ENCODE peak calls at places on chromosomes 1 and 21, in ten cellular contexts. A is left ventricle myocardium superior; J is mesothelial cell of epicardium; W is GM13976; Q is GM04504; S is psoas muscle; K is head of caudate nucleus; U is coronary artery; L is GM20000; R is activated T-cell treated with anti-CD3 and anti-CD28 coated beads, Interleukin-2, amount 50 U/mL, for 1 hour. N is an unnamed sample.
A peak's percentile ranks its signal among the peaks of the same experiment; 100 is the strongest.

GRCh38 chr21:33019885-33020557 is 5.7 kb upstream of the OLIG2 start:
- DNase-seq in J (peak; percentile 61), L (peak; percentile 30), A (no peak), S (no peak), Q (no peak), W (no peak), R (no peak), K (no peak), U (peak; percentile 21), N (no peak)

GRCh38 chr1:205042911-205043806 is at the start of gene CNTN2:
- DNase-seq in Q (no peak), U (no peak), R (no peak), A (no peak), J (no peak), S (no peak), W (no peak), K (peak; percentile 89), L (no peak), N (no peak)

GRCh38 chr1:192794768-192795035 is 14.1 kb upstream of the RGS2 start:
- DNase-seq in J (no peak), S (no peak), L (no peak), R (no peak), A (no peak), U (no peak), W (no peak), Q (no peak), K (no peak), N (no peak)

GRCh38 chr1:246906833-246907232 is 24.9 kb downstream of the AHCTF1 start:
- DNase-seq in S (no peak), J (no peak), R (no peak), W (no peak), Q (no peak), L (no peak), A (no peak), K (no peak), U (no peak), N (no peak)

GRCh38 chr1:15994590-15995351 is 9.3 kb upstream of the SRARP start:
- DNase-seq in W (peak; percentile 78), J (no peak), S (peak; percentile 68), Q (peak; percentile 35), A (peak; percentile 77), U (no peak), L (peak; percentile 69), K (peak; percentile 78), R (peak; percentile 53), N (no peak)

GRCh38 chr1:180854001-180854400 is 58.7 kb upstream of the KIAA1614 start:
- DNase-seq in J (no peak), S (no peak), Q (no peak), R (no peak), K (no peak), A (no peak), L (no peak), U (no peak), W (no peak), N (no peak)

GRCh38 chr1:90561384-90561783 is 155.7 kb downstream of the BARHL2 start:
- DNase-seq in A (no peak), U (no peak), R (no peak), J (no peak), W (no peak), Q (no peak), K (no peak), L (no peak), S (no peak), N (no peak)

GRCh38 chr21:39182484-39183271 is 573 bp downstream of the PSMG1 start:
- DNase-seq in R (no peak), L (no peak), K (no peak), Q (no peak), U (no peak), S (no peak), W (peak; percentile 25), A (no peak), J (no peak), N (no peak)

GRCh38 chr1:30388386-30388785 is 335.0 kb downstream of the MATN1 start:
- DNase-seq in J (no peak), Q (no peak), A (no peak), K (no peak), U (no peak), L (no peak), R (no peak), W (no peak), S (no peak), N (no peak)

GRCh38 chr1:117629625-117630422 is 24.0 kb downstream of the TENT5C start:
- DNase-seq in J (no peak), R (no peak), K (no peak), L (no peak), W (no peak), U (peak; percentile 38), A (no peak), Q (no peak), S (no peak), N (no peak)

GRCh38 chr1:40592107-40592773 is 60.8 kb downstream of the ZNF684 start:
- DNase-seq in U (no peak), R (no peak), Q (no peak), W (no peak), J (no peak), K (no peak), A (no peak), L (no peak), S (no peak), N (no peak)